ENCODE peak calls at places on chromosome 17, in ten cellular contexts. N, O, P, I, J, U, X, F, S and Z are unnamed samples.

GRCh38 chr17:61486135-61487120 is 34.2 kb downstream of the TBX4 start:
- DNase-seq in N (peak; percentile 64), O (no peak), P (no peak), I (no peak), J (no peak), U (no peak), X (no peak), F (peak; percentile 22), S (peak; percentile 44), Z (no peak)

GRCh38 chr17:6257339-6257738 is 177.6 kb downstream of the AIPL1 start:
- DNase-seq in N (no peak), O (no peak), P (no peak), I (no peak), J (no peak), U (peak; percentile 6), X (no peak), F (no peak), S (peak; percentile 33), Z (no peak)

GRCh38 chr17:73773702-73774101 is 129.5 kb upstream of the SDK2 start:
- DNase-seq in N (no peak), O (no peak), P (no peak), I (peak; percentile 57), J (no peak), U (no peak), X (no peak), F (no peak), S (no peak), Z (no peak)

GRCh38 chr17:78661092-78661770 is 84.0 kb upstream of the DNAH17 start:
- DNase-seq in N (peak; percentile 85), O (peak; percentile 85), P (peak; percentile 20), I (no peak), J (no peak), U (peak; percentile 92), X (no peak), F (peak; percentile 85), S (no peak), Z (no peak)

GRCh38 chr17:52212851-52213250 is 54.3 kb upstream of the CA10 start:
- DNase-seq in N (no peak), O (no peak), P (no peak), I (no peak), J (no peak), U (no peak), X (no peak), F (no peak), S (no peak), Z (no peak)

GRCh38 chr17:83204230-83204725 is 124.9 kb downstream of the METRNL start:
- DNase-seq in N (no peak), O (no peak), P (no peak), I (peak; percentile 22), J (no peak), U (no peak), X (no peak), F (no peak), S (no peak), Z (no peak)

GRCh38 chr17:48522990-48523389 is 7.8 kb downstream of the HOXB1 start:
- DNase-seq in N (no peak), O (peak; percentile 48), P (no peak), I (peak; percentile 41), J (no peak), U (no peak), X (no peak), F (no peak), S (no peak), Z (no peak)

GRCh38 chr17:74641224-74641948 is 17.8 kb upstream of the CD300E start:
- DNase-seq in N (no peak), O (no peak), P (no peak), I (no peak), J (no peak), U (no peak), X (no peak), F (no peak), S (no peak), Z (no peak)

GRCh38 chr17:62753562-62753961 is 54.6 kb downstream of the MARCHF10 start:
- DNase-seq in N (no peak), O (no peak), P (no peak), I (no peak), J (no peak), U (no peak), X (no peak), F (no peak), S (no peak), Z (no peak)

GRCh38 chr17:57309479-57309878 is 53.2 kb downstream of the MSI2 start:
- DNase-seq in N (no peak), O (no peak), P (peak; percentile 30), I (no peak), J (no peak), U (no peak), X (no peak), F (no peak), S (no peak), Z (no peak)

GRCh38 chr17:17837380-17837821 is 615 bp upstream of the SREBF1 start:
- DNase-seq in N (peak; percentile 67), O (peak; percentile 93), P (peak; percentile 70), I (peak; percentile 87), J (no peak), U (peak; percentile 60), X (no peak), F (peak; percentile 64), S (peak; percentile 50), Z (no peak)

GRCh38 chr17:79932446-79932845 is 93.2 kb upstream of the CBX4 start:
- DNase-seq in N (no peak), O (no peak), P (no peak), I (no peak), J (no peak), U (no peak), X (no peak), F (no peak), S (no peak), Z (no peak)

GRCh38 chr17:8807070-8807550 is 7.9 kb upstream of the MFSD6L start:
- DNase-seq in N (peak; percentile 13), O (no peak), P (no peak), I (peak; percentile 36), J (no peak), U (peak; percentile 23), X (no peak), F (no peak), S (no peak), Z (no peak)

GRCh38 chr17:76492989-76493501 is 8.2 kb downstream of the RHBDF2 start:
- DNase-seq in N (peak; percentile 90), O (no peak), P (peak; percentile 61), I (peak; percentile 76), J (peak; percentile 79), U (peak; percentile 33), X (peak; percentile 39), F (peak; percentile 21), S (no peak), Z (peak; percentile 68)

GRCh38 chr17:75407655-75408352 is 2.3 kb upstream of the GRB2 start:
- DNase-seq in N (no peak), O (no peak), P (no peak), I (no peak), J (no peak), U (no peak), X (no peak), F (no peak), S (no peak), Z (no peak)

GRCh38 chr17:42484304-42484703 is 25.6 kb downstream of the ATP6V0A1 start:
- DNase-seq in N (peak; percentile 21), O (no peak), P (no peak), I (no peak), J (peak; percentile 41), U (no peak), X (peak; percentile 70), F (no peak), S (no peak), Z (no peak)

GRCh38 chr17:27209316-27209715 is 84.6 kb upstream of the WSB1 start:
- DNase-seq in N (no peak), O (no peak), P (no peak), I (no peak), J (no peak), U (no peak), X (no peak), F (no peak), S (no peak), Z (no peak)

GRCh38 chr17:27206447-27206846 is 87.5 kb upstream of the WSB1 start:
- DNase-seq in N (peak; percentile 22), O (peak; percentile 22), P (no peak), I (peak; percentile 12), J (peak; percentile 16), U (no peak), X (no peak), F (no peak), S (no peak), Z (no peak)

GRCh38 chr17:27203241-27203640 is 90.7 kb upstream of the WSB1 start:
- DNase-seq in N (no peak), O (no peak), P (no peak), I (no peak), J (no peak), U (no peak), X (no peak), F (no peak), S (no peak), Z (no peak)

GRCh38 chr17:27207073-27207511 is 86.8 kb upstream of the WSB1 start:
- DNase-seq in N (no peak), O (peak; percentile 19), P (no peak), I (peak; percentile 82), J (no peak), U (peak; percentile 71), X (no peak), F (no peak), S (no peak), Z (peak; percentile 10)
- H3K4me3 ChIP-seq in N (no peak overlapping the region), O (no peak overlapping the region), P (no peak overlapping the region), I (no peak overlapping the region), J (no peak overlapping the region), U (no peak overlapping the region), X (no peak overlapping the region), F (no peak overlapping the region), S (no peak overlapping the region), Z (no peak overlapping the region)

GRCh38 chr17:10415161-10415560 is 6.6 kb downstream of the MYH8 start:
- DNase-seq in N (no peak), O (no peak), P (no peak), I (no peak), J (no peak), U (no peak), X (no peak), F (no peak), S (no peak), Z (no peak)
- H3K9me3 ChIP-seq in N (no peaks in the 10 kb centered on the region), O (no peaks in the 10 kb centered on the region), P (no peaks in the 10 kb centered on the region), I (no peaks in the 10 kb centered on the region), J (no peaks in the 10 kb centered on the region), U (no peaks in the 10 kb centered on the region), X (no peaks in the 10 kb centered on the region), F (no peaks in the 10 kb centered on the region), S (no peaks in the 10 kb centered on the region), Z (peaks cover 3% of the 10 kb centered on the region)

GRCh38 chr17:40361063-40361924 is 3.2 kb downstream of the GJD3 start:
- DNase-seq in N (no peak), O (no peak), P (no peak), I (no peak), J (no peak), U (no peak), X (no peak), F (no peak), S (no peak), Z (no peak)
- H3K4me3 ChIP-seq in N (no peak overlapping the region), O (no peak overlapping the region), P (no peak overlapping the region), I (no peak overlapping the region), J (no peak overlapping the region), U (no peak overlapping the region), X (no peak overlapping the region), F (no peak overlapping the region), S (no peak overlapping the region), Z (no peak overlapping the region)

GRCh38 chr17:69669441-69670178 is 255.1 kb downstream of the MAP2K6 start:
- DNase-seq in N (peak; percentile 8), O (no peak), P (peak; percentile 7), I (no peak), J (no peak), U (peak; percentile 9), X (no peak), F (peak; percentile 9), S (no peak), Z (peak; percentile 16)

GRCh38 chr17:69677130-69677529 is 262.6 kb downstream of the MAP2K6 start:
- DNase-seq in N (no peak), O (no peak), P (no peak), I (no peak), J (no peak), U (peak; percentile 39), X (no peak), F (no peak), S (no peak), Z (no peak)

GRCh38 chr17:69672924-69673323 is 258.4 kb downstream of the MAP2K6 start:
- DNase-seq in N (no peak), O (peak; percentile 33), P (no peak), I (peak; percentile 70), J (no peak), U (peak; percentile 46), X (no peak), F (no peak), S (no peak), Z (no peak)
- H3K9me3 ChIP-seq in N (no peaks in the 10 kb centered on the region), O (no peaks in the 10 kb centered on the region), P (no peaks in the 10 kb centered on the region), I (no peaks in the 10 kb centered on the region), J (no peaks in the 10 kb centered on the region), U (no peaks in the 10 kb centered on the region), X (no peaks in the 10 kb centered on the region), F (no peaks in the 10 kb centered on the region), S (no peaks in the 10 kb centered on the region), Z (no peaks in the 10 kb centered on the region)